ENCODE peak calls at places on chromosome 9, in nine cellular contexts. J is stimulated activated naive CD8-positive, alpha-beta T cell treated with anti-CD3 and anti-CD28 coated beads, Interleukin-15, amount 100 ng/mL, for 72 hours; T is effector CD4-positive, alpha-beta T cell; O is endothelial cell; M is NCI-H2081; F is kidney tubule cell; Q is fibroblast of lung; Z is GM12891; H is uterus. W is an unnamed sample.
A peak's percentile ranks its signal among the peaks of the same experiment; 100 is the strongest.

GRCh38 chr9:37380570-37380969 is 41.9 kb upstream of the GRHPR start:
- DNase-seq in J (no peak), T (no peak), O (no peak), M (no peak), F (no peak), Q (no peak), Z (no peak), H (no peak), W (no peak)

GRCh38 chr9:70362952-70363351 is 51.5 kb downstream of the KLF9 start:
- DNase-seq in J (no peak), T (no peak), O (no peak), M (no peak), F (no peak), Q (no peak), Z (no peak), H (no peak), W (peak; percentile 25)

GRCh38 chr9:130575514-130575913 is 3.9 kb upstream of the FUBP3 start:
- DNase-seq in J (no peak), T (no peak), O (no peak), M (no peak), F (no peak), Q (no peak), Z (no peak), H (no peak), W (no peak)

GRCh38 chr9:121503443-121503842 is 3.8 kb upstream of the GGTA1 start:
- DNase-seq in J (no peak), T (no peak), O (no peak), M (no peak), F (no peak), Q (no peak), Z (no peak), H (no peak), W (no peak)

GRCh38 chr9:100671811-100672305 is 94.0 kb downstream of the CAVIN4 start:
- DNase-seq in J (no peak), T (no peak), O (no peak), M (no peak), F (no peak), Q (no peak), Z (no peak), H (no peak), W (no peak)

GRCh38 chr9:130053504-130054427 is at the start of gene GPR107:
- DNase-seq in J (peak; percentile 83), T (peak; percentile 68), O (peak; percentile 76), M (peak; percentile 69), F (peak; percentile 80), Q (peak; percentile 69), Z (peak; percentile 81), H (peak; percentile 82), W (peak; percentile 71)

GRCh38 chr9:99296375-99296951 is 74.4 kb downstream of the SEC61B start:
- DNase-seq in J (peak; percentile 22), T (no peak), O (no peak), M (no peak), F (no peak), Q (no peak), Z (peak; percentile 32), H (peak; percentile 19), W (no peak)

GRCh38 chr9:128094166-128094949 is 26.3 kb downstream of the SLC25A25 start:
- DNase-seq in J (peak; percentile 80), T (peak; percentile 60), O (peak; percentile 50), M (peak; percentile 94), F (peak; percentile 97), Q (peak; percentile 98), Z (peak; percentile 79), H (peak; percentile 90), W (peak; percentile 99)

GRCh38 chr9:129237804-129238203 is 59.7 kb upstream of the IER5L start:
- DNase-seq in J (no peak), T (no peak), O (no peak), M (no peak), F (no peak), Q (no peak), Z (no peak), H (no peak), W (no peak)

GRCh38 chr9:82991684-82992083 is 71.3 kb downstream of the RASEF start:
- DNase-seq in J (no peak), T (no peak), O (no peak), M (peak; percentile 12), F (no peak), Q (no peak), Z (no peak), H (no peak), W (no peak)

GRCh38 chr9:98356326-98356725 is 100.9 kb upstream of the TBC1D2 start:
- DNase-seq in J (no peak), T (no peak), O (no peak), M (no peak), F (no peak), Q (no peak), Z (no peak), H (no peak), W (peak; percentile 78)